ENCODE peak calls at places on chromosomes 1 and 21, in five cellular contexts. One of them, this sample, is unnamed.

GRCh38 chr1:18901952-18902522 is 318 bp downstream of the ALDH4A1 start:
- DNase-seq in effector memory CD8-positive, alpha-beta T cell: no peak
- DNase-seq in HCEC 1CT: no peak
- DNase-seq in renal cortical epithelial cell: no peak
- DNase-seq in substantia nigra: no peak
- DNase-seq in this sample: no peak

GRCh38 chr1:94329986-94330385 is 88.2 kb upstream of the ABCD3 start:
- DNase-seq in effector memory CD8-positive, alpha-beta T cell: no peak
- DNase-seq in HCEC 1CT: peak
- DNase-seq in renal cortical epithelial cell: peak
- DNase-seq in substantia nigra: no peak
- DNase-seq in this sample: no peak

GRCh38 chr1:230236951-230237350 is 169.9 kb downstream of the GALNT2 start:
- DNase-seq in effector memory CD8-positive, alpha-beta T cell: no peak
- DNase-seq in HCEC 1CT: no peak
- DNase-seq in renal cortical epithelial cell: no peak
- DNase-seq in substantia nigra: no peak
- DNase-seq in this sample: no peak

GRCh38 chr1:26994020-26994745 is 691 bp downstream of the TRNP1 start:
- DNase-seq in effector memory CD8-positive, alpha-beta T cell: no peak
- DNase-seq in HCEC 1CT: no peak
- DNase-seq in renal cortical epithelial cell: no peak
- DNase-seq in substantia nigra: no peak
- DNase-seq in this sample: no peak

GRCh38 chr21:31446206-31446900 is 102.3 kb upstream of the TIAM1 start:
- DNase-seq in effector memory CD8-positive, alpha-beta T cell: peak
- DNase-seq in HCEC 1CT: no peak
- DNase-seq in renal cortical epithelial cell: no peak
- DNase-seq in substantia nigra: no peak
- DNase-seq in this sample: peak

GRCh38 chr1:151611288-151611790 is 511 bp upstream of the SNX27 start:
- DNase-seq in effector memory CD8-positive, alpha-beta T cell: peak
- DNase-seq in HCEC 1CT: peak
- DNase-seq in renal cortical epithelial cell: peak
- DNase-seq in substantia nigra: no peak
- DNase-seq in this sample: no peak

GRCh38 chr1:178774263-178774662 is 49.2 kb downstream of the RALGPS2 start:
- DNase-seq in effector memory CD8-positive, alpha-beta T cell: no peak
- DNase-seq in HCEC 1CT: peak
- DNase-seq in renal cortical epithelial cell: peak
- DNase-seq in substantia nigra: no peak
- DNase-seq in this sample: no peak

GRCh38 chr1:207088731-207089626 is at the start of gene C4BPB:
- DNase-seq in effector memory CD8-positive, alpha-beta T cell: no peak
- DNase-seq in HCEC 1CT: no peak
- DNase-seq in renal cortical epithelial cell: peak
- DNase-seq in substantia nigra: no peak
- DNase-seq in this sample: no peak

GRCh38 chr1:227356582-227357228 is 38.4 kb upstream of the CDC42BPA start:
- DNase-seq in effector memory CD8-positive, alpha-beta T cell: no peak
- DNase-seq in HCEC 1CT: no peak
- DNase-seq in renal cortical epithelial cell: peak
- DNase-seq in substantia nigra: no peak
- DNase-seq in this sample: no peak

GRCh38 chr1:153386500-153386901 is 4.4 kb downstream of the S100A8 start:
- DNase-seq in effector memory CD8-positive, alpha-beta T cell: no peak
- DNase-seq in HCEC 1CT: no peak
- DNase-seq in renal cortical epithelial cell: no peak
- DNase-seq in substantia nigra: peak
- DNase-seq in this sample: no peak

GRCh38 chr1:202661136-202661845 is 49.0 kb downstream of the SYT2 start:
- DNase-seq in effector memory CD8-positive, alpha-beta T cell: no peak
- DNase-seq in HCEC 1CT: no peak
- DNase-seq in renal cortical epithelial cell: no peak
- DNase-seq in substantia nigra: no peak
- DNase-seq in this sample: no peak

GRCh38 chr1:230763927-230764591 is 16.9 kb downstream of the CAPN9 start:
- DNase-seq in effector memory CD8-positive, alpha-beta T cell: no peak
- DNase-seq in HCEC 1CT: no peak
- DNase-seq in renal cortical epithelial cell: no peak
- DNase-seq in substantia nigra: no peak
- DNase-seq in this sample: no peak

GRCh38 chr1:17207046-17207445 is 2.1 kb downstream of the PADI1 start:
- DNase-seq in effector memory CD8-positive, alpha-beta T cell: no peak
- DNase-seq in HCEC 1CT: no peak
- DNase-seq in renal cortical epithelial cell: peak
- DNase-seq in substantia nigra: peak
- DNase-seq in this sample: no peak

GRCh38 chr1:92960395-92961130 is 699 bp downstream of the DIPK1A start:
- DNase-seq in effector memory CD8-positive, alpha-beta T cell: peak
- DNase-seq in HCEC 1CT: peak
- DNase-seq in renal cortical epithelial cell: peak
- DNase-seq in substantia nigra: peak
- DNase-seq in this sample: peak

GRCh38 chr21:35366348-35367085 is 317.4 kb upstream of the RUNX1 start:
- DNase-seq in effector memory CD8-positive, alpha-beta T cell: no peak
- DNase-seq in HCEC 1CT: peak
- DNase-seq in renal cortical epithelial cell: no peak
- DNase-seq in substantia nigra: no peak
- DNase-seq in this sample: no peak

GRCh38 chr1:60697204-60697994 is 385.0 kb upstream of the NFIA start:
- DNase-seq in effector memory CD8-positive, alpha-beta T cell: no peak
- DNase-seq in HCEC 1CT: no peak
- DNase-seq in renal cortical epithelial cell: no peak
- DNase-seq in substantia nigra: no peak
- DNase-seq in this sample: no peak

GRCh38 chr21:35048706-35049617 is at the start of gene RUNX1:
- DNase-seq in effector memory CD8-positive, alpha-beta T cell: peak
- DNase-seq in HCEC 1CT: peak
- DNase-seq in renal cortical epithelial cell: peak
- DNase-seq in substantia nigra: no peak
- DNase-seq in this sample: peak

GRCh38 chr1:90919900-90920299 is 101.9 kb downstream of the ZNF644 start:
- DNase-seq in effector memory CD8-positive, alpha-beta T cell: no peak
- DNase-seq in HCEC 1CT: no peak
- DNase-seq in renal cortical epithelial cell: peak
- DNase-seq in substantia nigra: no peak
- DNase-seq in this sample: no peak

GRCh38 chr1:152182431-152182830 is 23.4 kb upstream of the RPTN start:
- DNase-seq in effector memory CD8-positive, alpha-beta T cell: peak
- DNase-seq in HCEC 1CT: peak
- DNase-seq in renal cortical epithelial cell: peak
- DNase-seq in substantia nigra: no peak
- DNase-seq in this sample: no peak

GRCh38 chr21:35026617-35027557 is 22.2 kb downstream of the RUNX1 start:
- DNase-seq in effector memory CD8-positive, alpha-beta T cell: peak
- DNase-seq in HCEC 1CT: no peak
- DNase-seq in renal cortical epithelial cell: peak
- DNase-seq in substantia nigra: peak
- DNase-seq in this sample: peak

GRCh38 chr1:233790662-233791371 is 113.7 kb upstream of the SLC35F3 start:
- DNase-seq in effector memory CD8-positive, alpha-beta T cell: peak
- DNase-seq in HCEC 1CT: peak
- DNase-seq in renal cortical epithelial cell: peak
- DNase-seq in substantia nigra: peak
- DNase-seq in this sample: peak

GRCh38 chr1:201452881-201453280 is 16.1 kb downstream of the PHLDA3 start:
- DNase-seq in effector memory CD8-positive, alpha-beta T cell: no peak
- DNase-seq in HCEC 1CT: no peak
- DNase-seq in renal cortical epithelial cell: no peak
- DNase-seq in substantia nigra: no peak
- DNase-seq in this sample: no peak

GRCh38 chr1:75615664-75616435 is 4.9 kb upstream of the SLC44A5 start:
- DNase-seq in effector memory CD8-positive, alpha-beta T cell: no peak
- DNase-seq in HCEC 1CT: peak
- DNase-seq in renal cortical epithelial cell: no peak
- DNase-seq in substantia nigra: peak
- DNase-seq in this sample: no peak

GRCh38 chr21:40186036-40186435 is 318.8 kb downstream of the PCP4 start:
- DNase-seq in effector memory CD8-positive, alpha-beta T cell: no peak
- DNase-seq in HCEC 1CT: no peak
- DNase-seq in renal cortical epithelial cell: no peak
- DNase-seq in substantia nigra: no peak
- DNase-seq in this sample: no peak

GRCh38 chr21:45281411-45282282 is 6.0 kb downstream of the POFUT2 start:
- DNase-seq in effector memory CD8-positive, alpha-beta T cell: no peak
- DNase-seq in HCEC 1CT: no peak
- DNase-seq in renal cortical epithelial cell: no peak
- DNase-seq in substantia nigra: peak
- DNase-seq in this sample: no peak

GRCh38 chr1:167059729-167060107 is 30.5 kb downstream of the GPA33 start:
- DNase-seq in effector memory CD8-positive, alpha-beta T cell: no peak
- DNase-seq in HCEC 1CT: no peak
- DNase-seq in renal cortical epithelial cell: no peak
- DNase-seq in substantia nigra: no peak
- DNase-seq in this sample: no peak

GRCh38 chr1:15966081-15966955 is 9.6 kb downstream of the ZBTB17 start:
- DNase-seq in effector memory CD8-positive, alpha-beta T cell: peak
- DNase-seq in HCEC 1CT: peak
- DNase-seq in renal cortical epithelial cell: peak
- DNase-seq in substantia nigra: no peak
- DNase-seq in this sample: no peak

GRCh38 chr1:241113557-241113956 is 243.4 kb downstream of the RGS7 start:
- DNase-seq in effector memory CD8-positive, alpha-beta T cell: no peak
- DNase-seq in HCEC 1CT: no peak
- DNase-seq in renal cortical epithelial cell: no peak
- DNase-seq in substantia nigra: no peak
- DNase-seq in this sample: no peak

GRCh38 chr1:184301228-184301627 is 85.6 kb upstream of the C1orf21 start:
- DNase-seq in effector memory CD8-positive, alpha-beta T cell: no peak
- DNase-seq in HCEC 1CT: no peak
- DNase-seq in renal cortical epithelial cell: no peak
- DNase-seq in substantia nigra: no peak
- DNase-seq in this sample: no peak